ENCODE peak calls at places on chromosomes 12 and 14, in five cellular contexts. U, S, M, C and G are unnamed samples.

GRCh38 chr14:53963491-53964227 is 7.0 kb upstream of the BMP4 start:
- DNase-seq in U (no peak), S (peak), M (no peak), C (no peak), G (peak)

GRCh38 chr12:130916251-130916911 is 37.3 kb upstream of the ADGRD1 start:
- DNase-seq in U (peak), S (no peak), M (no peak), C (no peak), G (peak)

GRCh38 chr12:52007158-52007921 is 594 bp downstream of the TAMALIN start:
- DNase-seq in U (peak), S (no peak), M (no peak), C (peak), G (peak)

GRCh38 chr12:75750950-75751349 is 239.5 kb upstream of the KRR1 start:
- DNase-seq in U (no peak), S (no peak), M (no peak), C (no peak), G (no peak)

GRCh38 chr12:31890295-31891285 is 68.6 kb upstream of the RESF1 start:
- DNase-seq in U (no peak), S (no peak), M (no peak), C (no peak), G (no peak)

GRCh38 chr14:20857630-20858261 is 33.4 kb upstream of the RNASE3 start:
- DNase-seq in U (no peak), S (no peak), M (peak), C (peak), G (peak)

GRCh38 chr12:68137278-68137930 is 22.1 kb downstream of the IFNG start:
- DNase-seq in U (no peak), S (no peak), M (no peak), C (no peak), G (no peak)

GRCh38 chr12:14261096-14261495 is 104.4 kb upstream of the ATF7IP start:
- DNase-seq in U (no peak), S (no peak), M (no peak), C (no peak), G (no peak)

GRCh38 chr14:71626281-71626835 is 305.9 kb upstream of the RGS6 start:
- DNase-seq in U (no peak), S (no peak), M (no peak), C (no peak), G (no peak)

GRCh38 chr12:3441435-3441834 is 49.6 kb upstream of the PRMT8 start:
- DNase-seq in U (no peak), S (no peak), M (no peak), C (no peak), G (no peak)

GRCh38 chr14:39762576-39763401 is 330.6 kb upstream of the FBXO33 start:
- DNase-seq in U (no peak), S (no peak), M (no peak), C (no peak), G (no peak)

GRCh38 chr14:91890291-91890749 is 23.0 kb upstream of the TC2N start:
- DNase-seq in U (no peak), S (no peak), M (peak), C (no peak), G (no peak)

GRCh38 chr14:50521912-50522341 is 10.4 kb downstream of the MAP4K5 start:
- DNase-seq in U (no peak), S (no peak), M (no peak), C (no peak), G (no peak)

GRCh38 chr12:66774921-66775320 is 96.0 kb upstream of the GRIP1 start:
- DNase-seq in U (no peak), S (no peak), M (no peak), C (no peak), G (no peak)

GRCh38 chr14:73723799-73724621 is 9.8 kb upstream of the PNMA1 start:
- DNase-seq in U (no peak), S (no peak), M (no peak), C (no peak), G (peak)

GRCh38 chr12:95590775-95591174 is 39.5 kb upstream of the USP44 start:
- DNase-seq in U (peak), S (no peak), M (no peak), C (no peak), G (no peak)

GRCh38 chr12:25197608-25198007 is 2.6 kb downstream of the ETFRF1 start:
- DNase-seq in U (no peak), S (no peak), M (no peak), C (no peak), G (no peak)

GRCh38 chr14:68546839-68547238 is 246.0 kb downstream of the ZFP36L1 start:
- DNase-seq in U (no peak), S (no peak), M (no peak), C (no peak), G (no peak)

GRCh38 chr12:54390668-54391551 is 6.4 kb upstream of the ZNF385A start:
- DNase-seq in U (peak), S (no peak), M (no peak), C (peak), G (no peak)

GRCh38 chr14:39268393-39268792 is 34.7 kb downstream of the MIA2 start:
- DNase-seq in U (no peak), S (no peak), M (no peak), C (no peak), G (no peak)

GRCh38 chr12:91226951-91227350 is 44.3 kb upstream of the DCN start:
- DNase-seq in U (no peak), S (no peak), M (no peak), C (no peak), G (no peak)

GRCh38 chr12:6834873-6835272 is 5.9 kb upstream of the GNB3 start:
- DNase-seq in U (no peak), S (no peak), M (no peak), C (no peak), G (no peak)

GRCh38 chr14:21036746-21037145 is 2.1 kb upstream of the RNASE13 start:
- DNase-seq in U (no peak), S (no peak), M (no peak), C (no peak), G (no peak)

GRCh38 chr14:49868720-49869114 is 16.1 kb upstream of the NEMF start:
- DNase-seq in U (no peak), S (no peak), M (no peak), C (no peak), G (no peak)

GRCh38 chr12:66188584-66189475 is at the start of gene IRAK3:
- DNase-seq in U (no peak), S (no peak), M (no peak), C (peak), G (peak)

GRCh38 chr12:71973687-71974086 is 35.0 kb downstream of the TPH2 start:
- DNase-seq in U (no peak), S (no peak), M (no peak), C (no peak), G (no peak)

GRCh38 chr12:124440841-124441381 is 126.5 kb downstream of the NCOR2 start:
- DNase-seq in U (no peak), S (no peak), M (no peak), C (no peak), G (no peak)

GRCh38 chr14:82537831-82538230 is 1004.2 kb upstream of the SEL1L start:
- DNase-seq in U (peak), S (no peak), M (no peak), C (no peak), G (no peak)

GRCh38 chr14:32327255-32327961 is 1.7 kb upstream of the AKAP6 start:
- DNase-seq in U (no peak), S (no peak), M (no peak), C (no peak), G (no peak)